ENCODE peak calls at places on chromosomes 7 and 10, in six cellular contexts. One of them, this sample, is unnamed.

GRCh38 chr7:159015894-159016410 is 128.7 kb downstream of the VIPR2 start:
- DNase-seq in KG1: no peak
- DNase-seq in esophagus muscularis mucosa: no peak
- DNase-seq in germinal center: no peak
- DNase-seq in H1: no peak
- DNase-seq in left cardiac atrium: no peak
- DNase-seq in this sample: no peak

GRCh38 chr7:153381275-153382119 is 621.9 kb downstream of the ACTR3B start:
- DNase-seq in left cardiac atrium: peak
- DNase-seq in germinal center: no peak
- DNase-seq in KG1: peak
- DNase-seq in H1: peak
- DNase-seq in esophagus muscularis mucosa: peak
- DNase-seq in this sample: no peak

GRCh38 chr10:86730227-86730626 is 26.2 kb upstream of the BMPR1A start:
- DNase-seq in left cardiac atrium: peak
- DNase-seq in esophagus muscularis mucosa: no peak
- DNase-seq in germinal center: no peak
- DNase-seq in H1: no peak
- DNase-seq in KG1: no peak
- DNase-seq in this sample: no peak

GRCh38 chr10:86648706-86649426 is 5.5 kb upstream of the OPN4 start:
- DNase-seq in left cardiac atrium: peak
- DNase-seq in esophagus muscularis mucosa: no peak
- DNase-seq in germinal center: no peak
- DNase-seq in H1: no peak
- DNase-seq in KG1: no peak
- DNase-seq in this sample: peak

GRCh38 chr7:72039460-72039859 is 372.7 kb downstream of the CALN1 start:
- DNase-seq in esophagus muscularis mucosa: no peak
- DNase-seq in H1: no peak
- DNase-seq in left cardiac atrium: no peak
- DNase-seq in germinal center: no peak
- DNase-seq in KG1: no peak
- DNase-seq in this sample: no peak

GRCh38 chr7:120944826-120945562 is 5.6 kb upstream of the ING3 start:
- DNase-seq in left cardiac atrium: no peak
- DNase-seq in esophagus muscularis mucosa: no peak
- DNase-seq in KG1: no peak
- DNase-seq in germinal center: no peak
- DNase-seq in H1: no peak
- DNase-seq in this sample: no peak

GRCh38 chr10:95793401-95794045 is 37.6 kb downstream of the ENTPD1 start:
- DNase-seq in left cardiac atrium: no peak
- DNase-seq in KG1: peak
- DNase-seq in H1: no peak
- DNase-seq in germinal center: no peak
- DNase-seq in esophagus muscularis mucosa: no peak
- DNase-seq in this sample: no peak

GRCh38 chr10:64813391-64813790 is 1292.2 kb downstream of the REEP3 start:
- DNase-seq in left cardiac atrium: no peak
- DNase-seq in esophagus muscularis mucosa: no peak
- DNase-seq in germinal center: no peak
- DNase-seq in H1: no peak
- DNase-seq in KG1: no peak
- DNase-seq in this sample: no peak

GRCh38 chr7:102287465-102288146 is 938 bp downstream of the SH2B2 start:
- DNase-seq in esophagus muscularis mucosa: no peak
- DNase-seq in left cardiac atrium: peak
- DNase-seq in germinal center: peak
- DNase-seq in KG1: no peak
- DNase-seq in H1: no peak
- DNase-seq in this sample: no peak

GRCh38 chr7:29243777-29244655 is 49.4 kb downstream of the CHN2 start:
- DNase-seq in KG1: peak
- DNase-seq in H1: peak
- DNase-seq in germinal center: peak
- DNase-seq in left cardiac atrium: no peak
- DNase-seq in esophagus muscularis mucosa: no peak
- DNase-seq in this sample: no peak

GRCh38 chr7:38215115-38215514 is 37.1 kb downstream of the STARD3NL start:
- DNase-seq in KG1: no peak
- DNase-seq in left cardiac atrium: no peak
- DNase-seq in H1: no peak
- DNase-seq in esophagus muscularis mucosa: no peak
- DNase-seq in germinal center: no peak
- DNase-seq in this sample: no peak

This sample was measured in fibroblast of the conjunctiva.